ENCODE peak calls at places on chromosome 13, in ten cellular contexts. Y is upper lobe of right lung; Z is right cardiac atrium; P is thoracic aorta; N is heart left ventricle; Q is SK-N-SH; R is PC-9; K is adrenal gland; U is cardiac muscle cell; C is CD4-positive, CD25-positive, alpha-beta regulatory T cell. S is an unnamed sample.

GRCh38 chr13:81770868-81771505 is 1430.1 kb upstream of the SPRY2 start:
- DNase-seq in Z (no peak), R (no peak), P (no peak), Q (no peak), N (no peak), U (no peak), C (no peak), K (no peak), Y (no peak), S (no peak)

GRCh38 chr13:50244355-50244912 is 229.2 kb downstream of the KCNRG start:
- DNase-seq in P (no peak), R (no peak), U (no peak), K (no peak), Y (no peak), Z (no peak), N (no peak), Q (no peak), C (no peak), S (no peak)

GRCh38 chr13:30047154-30047874 is 196.9 kb upstream of the UBL3 start:
- DNase-seq in U (peak; percentile 27), Q (no peak), N (no peak), Z (no peak), Y (no peak), C (no peak), R (no peak), K (no peak), P (no peak), S (no peak)

GRCh38 chr13:25267715-25268114 is 19.6 kb downstream of the MTMR6 start:
- DNase-seq in R (no peak), Y (no peak), C (no peak), Q (peak; percentile 17), U (peak; percentile 23), K (no peak), Z (no peak), P (no peak), N (no peak), S (no peak)

GRCh38 chr13:85930108-85930507 is 130.9 kb upstream of the SLITRK6 start:
- DNase-seq in Y (no peak), K (no peak), N (no peak), C (no peak), R (no peak), Q (no peak), Z (no peak), U (no peak), P (no peak), S (no peak)

GRCh38 chr13:30410705-30411125 is 11.6 kb upstream of the UBE2L5 start:
- DNase-seq in U (no peak), N (no peak), C (no peak), R (no peak), P (no peak), K (no peak), Y (no peak), Z (no peak), Q (no peak), S (no peak)

GRCh38 chr13:97938701-97939475 is 14.6 kb upstream of the IPO5 start:
- DNase-seq in K (no peak), N (no peak), U (peak; percentile 47), C (no peak), P (no peak), Y (no peak), Z (no peak), Q (no peak), R (no peak), S (no peak)

GRCh38 chr13:58583961-58584360 is 952.4 kb downstream of the PCDH17 start:
- DNase-seq in C (no peak), N (no peak), Y (no peak), Z (no peak), Q (no peak), K (no peak), P (no peak), R (no peak), U (no peak), S (no peak)

DNA sequence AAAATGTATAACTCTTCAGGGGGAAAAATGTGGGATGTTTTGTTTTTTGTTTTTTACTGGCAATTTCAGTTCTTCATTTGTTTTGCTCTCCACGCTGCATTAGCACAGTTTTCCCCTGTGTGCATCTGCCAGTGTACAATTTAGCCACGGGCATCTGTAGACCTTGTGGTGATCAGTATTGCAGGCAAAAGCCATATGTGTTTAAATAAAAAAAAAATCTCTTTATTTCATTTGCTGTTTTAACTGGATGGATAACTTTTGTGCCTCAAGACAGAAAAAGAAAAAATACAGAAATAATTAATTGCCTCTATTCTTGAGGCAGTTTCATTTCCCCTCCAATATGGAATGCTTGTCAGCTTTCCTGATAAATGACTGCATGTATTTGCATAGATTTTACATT is 7.9 kb upstream of the MAB21L1 start:
- DNase-seq in K (no peak), P (no peak), R (no peak), N (no peak), U (no peak), Q (no peak), Y (no peak), C (no peak), Z (no peak), S (no peak)
- H3K4me3 ChIP-seq in K (no peak overlapping the region), P (no peak overlapping the region), R (no peak overlapping the region), N (no peak overlapping the region), U (no peak overlapping the region), Q (peak overlapping the region; percentile 9), Y (no peak overlapping the region), C (no peak overlapping the region), Z (no peak overlapping the region), S (no peak overlapping the region)

DNA sequence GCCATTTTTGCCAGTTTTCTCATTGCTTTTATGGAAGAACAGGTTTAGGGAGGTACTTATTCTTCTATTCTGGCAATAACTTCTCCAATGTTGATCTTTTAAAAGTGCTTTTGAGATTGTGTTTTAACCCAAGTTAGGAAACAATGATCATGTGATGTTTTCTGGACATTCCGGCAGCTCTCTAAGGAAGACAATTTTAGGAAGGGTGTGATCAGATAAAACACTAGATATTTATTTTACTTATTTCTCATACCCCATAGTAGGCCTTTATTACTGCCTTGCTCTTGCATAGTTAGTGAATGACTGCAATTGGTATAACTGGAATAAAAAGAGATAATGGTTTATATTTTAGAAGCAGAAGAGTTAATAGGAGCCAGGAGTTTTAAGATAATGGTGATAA is 68.4 kb upstream of the SPATA13 start:
- DNase-seq in Z (no peak), Q (no peak), R (no peak), P (no peak), N (no peak), U (no peak), Y (no peak), K (no peak), C (no peak), S (no peak)
- H3K27ac ChIP-seq in Z (no peak overlapping the region), Q (no peak overlapping the region), R (no peak overlapping the region), P (no peak overlapping the region), N (peak overlapping the region; percentile 48), U (no peak overlapping the region), Y (peak overlapping the region; percentile 70), K (no peak overlapping the region), C (no peak overlapping the region), S (no peak overlapping the region)

GRCh38 chr13:95367309-95367843 is 66.1 kb upstream of the ABCC4 start:
- DNase-seq in R (no peak), Z (no peak), C (no peak), Y (no peak), Q (peak; percentile 34), K (no peak), U (no peak), N (no peak), P (no peak), S (no peak)

GRCh38 chr13:95360464-95361097 is 59.3 kb upstream of the ABCC4 start:
- DNase-seq in N (no peak), C (no peak), R (no peak), P (no peak), Y (no peak), U (no peak), K (peak; percentile 32), Q (no peak), Z (no peak), S (no peak)

GRCh38 chr13:95357875-95358274 is 56.6 kb upstream of the ABCC4 start:
- DNase-seq in C (no peak), K (no peak), N (no peak), Y (no peak), Z (no peak), P (no peak), U (no peak), R (no peak), Q (no peak), S (no peak)

GRCh38 chr13:95360052-95360451 is 58.8 kb upstream of the ABCC4 start:
- DNase-seq in Y (no peak), N (no peak), R (no peak), U (no peak), Z (no peak), K (no peak), C (no peak), P (no peak), Q (no peak), S (no peak)

DNA sequence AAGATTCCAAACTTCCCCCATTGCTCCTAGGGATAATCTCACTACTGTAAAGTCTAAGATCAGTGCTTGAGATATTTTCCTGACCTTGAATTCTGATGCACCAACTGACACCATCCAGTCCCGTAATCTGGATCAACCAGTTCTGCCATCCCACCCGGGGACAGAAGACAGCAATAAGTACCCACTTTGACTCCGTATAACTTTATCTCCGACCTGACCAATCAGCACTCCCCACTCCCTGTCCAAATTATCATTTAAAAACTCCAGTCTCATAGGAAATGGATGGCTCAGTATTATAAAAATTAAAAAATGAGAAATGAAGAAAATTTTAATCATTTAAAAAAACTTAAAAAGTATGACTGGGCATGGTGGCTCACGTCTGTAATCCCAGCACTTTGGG is 61.4 kb upstream of the ABCC4 start:
- DNase-seq in Y (no peak), R (no peak), N (no peak), K (no peak), Z (no peak), Q (no peak), U (no peak), C (no peak), P (no peak), S (no peak)
- H3K4me3 ChIP-seq in Y (no peak overlapping the region), R (no peak overlapping the region), N (no peak overlapping the region), K (no peak overlapping the region), Z (no peak overlapping the region), Q (no peak overlapping the region), U (no peak overlapping the region), C (no peak overlapping the region), P (no peak overlapping the region), S (no peak overlapping the region)

GRCh38 chr13:40770934-40771618 is at the start of gene MRPS31:
- DNase-seq in C (peak; percentile 90), R (peak; percentile 92), Y (peak; percentile 98), Q (peak; percentile 94), Z (peak; percentile 98), U (peak; percentile 98), P (peak; percentile 84), K (peak; percentile 96), N (peak; percentile 96), S (peak; percentile 95)

GRCh38 chr13:40765602-40766001 is 5.4 kb downstream of the MRPS31 start:
- DNase-seq in Z (no peak), Y (no peak), P (no peak), R (no peak), Q (no peak), N (no peak), K (no peak), U (no peak), C (no peak), S (no peak)

GRCh38 chr13:40772765-40773473 is 1.9 kb upstream of the MRPS31 start:
- DNase-seq in R (no peak), C (no peak), N (no peak), K (no peak), Z (no peak), Y (no peak), P (no peak), U (no peak), Q (no peak), S (no peak)

GRCh38 chr13:40770609-40770933 is 419 bp downstream of the MRPS31 start:
- DNase-seq in P (no peak), C (no peak), N (no peak), Z (no peak), R (no peak), K (no peak), Q (no peak), Y (no peak), U (no peak), S (no peak)

GRCh38 chr13:40769970-40770369 is 1.0 kb downstream of the MRPS31 start:
- DNase-seq in Z (no peak), C (no peak), P (no peak), Q (no peak), K (no peak), Y (no peak), U (no peak), R (no peak), N (no peak), S (no peak)
- H3K27ac ChIP-seq in Z (no peak overlapping the region), C (peak overlapping the region; percentile 85), P (no peak overlapping the region), Q (no peak overlapping the region), K (no peak overlapping the region), Y (peak overlapping the region; percentile 77), U (no peak overlapping the region), R (no peak overlapping the region), N (peak overlapping the region; percentile 85), S (no peak overlapping the region)

S was measured in pancreas.